ENCODE peak calls at places on chromosome 10, in six cellular contexts. One of them, this sample, is unnamed.

GRCh38 chr10:101960879-101961395 is 95.0 kb downstream of the ARMH3 start:
- DNase-seq in adrenal gland: no peak
- DNase-seq in M059J: no peak
- DNase-seq in skeletal muscle cell: no peak
- DNase-seq in hypothalamus: no peak
- DNase-seq in B cell: no peak
- DNase-seq in this sample: no peak

GRCh38 chr10:119526606-119527592 is 15.6 kb downstream of the RGS10 start:
- DNase-seq in adrenal gland: no peak
- DNase-seq in M059J: no peak
- DNase-seq in skeletal muscle cell: no peak
- DNase-seq in hypothalamus: no peak
- DNase-seq in B cell: no peak
- DNase-seq in this sample: no peak

GRCh38 chr10:70462349-70462984 is 16.1 kb upstream of the PALD1 start:
- DNase-seq in adrenal gland: peak
- DNase-seq in M059J: peak
- DNase-seq in skeletal muscle cell: no peak
- DNase-seq in hypothalamus: peak
- DNase-seq in B cell: no peak
- DNase-seq in this sample: peak

GRCh38 chr10:119655566-119656001 is 4.4 kb downstream of the BAG3 start:
- DNase-seq in adrenal gland: peak
- DNase-seq in M059J: peak
- DNase-seq in skeletal muscle cell: peak
- DNase-seq in hypothalamus: no peak
- DNase-seq in B cell: no peak
- DNase-seq in this sample: peak

GRCh38 chr10:96292971-96293909 is 11.0 kb upstream of the DNTT start:
- DNase-seq in adrenal gland: peak
- DNase-seq in M059J: peak
- DNase-seq in skeletal muscle cell: peak
- DNase-seq in hypothalamus: no peak
- DNase-seq in B cell: peak
- DNase-seq in this sample: peak

GRCh38 chr10:218753-219152 is 83.5 kb downstream of the ZMYND11 start:
- DNase-seq in adrenal gland: no peak
- DNase-seq in M059J: no peak
- DNase-seq in skeletal muscle cell: no peak
- DNase-seq in hypothalamus: no peak
- DNase-seq in B cell: no peak
- DNase-seq in this sample: no peak

GRCh38 chr10:13120786-13121499 is 21.0 kb downstream of the OPTN start:
- DNase-seq in adrenal gland: no peak
- DNase-seq in M059J: no peak
- DNase-seq in skeletal muscle cell: peak
- DNase-seq in hypothalamus: no peak
- DNase-seq in B cell: no peak
- DNase-seq in this sample: no peak

GRCh38 chr10:44385726-44386438 is 985 bp upstream of the CXCL12 start:
- DNase-seq in adrenal gland: no peak
- DNase-seq in M059J: no peak
- DNase-seq in skeletal muscle cell: no peak
- DNase-seq in hypothalamus: no peak
- DNase-seq in B cell: no peak
- DNase-seq in this sample: no peak

GRCh38 chr10:95767884-95768556 is 12.1 kb downstream of the ENTPD1 start:
- DNase-seq in adrenal gland: peak
- DNase-seq in M059J: peak
- DNase-seq in skeletal muscle cell: no peak
- DNase-seq in hypothalamus: no peak
- DNase-seq in B cell: no peak
- DNase-seq in this sample: peak

GRCh38 chr10:126469692-126470091 is 81.4 kb upstream of the ADAM12 start:
- DNase-seq in adrenal gland: no peak
- DNase-seq in M059J: no peak
- DNase-seq in skeletal muscle cell: no peak
- DNase-seq in hypothalamus: no peak
- DNase-seq in B cell: no peak
- DNase-seq in this sample: no peak

GRCh38 chr10:11112718-11113117 is 95.0 kb downstream of the CELF2 start:
- DNase-seq in adrenal gland: no peak
- DNase-seq in M059J: no peak
- DNase-seq in skeletal muscle cell: no peak
- DNase-seq in hypothalamus: no peak
- DNase-seq in B cell: no peak
- DNase-seq in this sample: no peak

This sample was measured in EL.